ENCODE peak calls at places on chromosome 5, in eight cellular contexts. L is AG04449, T is foreskin fibroblast, J is prostate gland, W is RWPE1, P is pancreas, H is A549, O is B cell. N is an unnamed sample.
A peak's percentile ranks its signal among the peaks of the same experiment; 100 is the strongest.

GRCh38 chr5:52895070-52895469 is 94.1 kb upstream of the ITGA2 start:
- DNase-seq in L (no peak), W (no peak), P (no peak), O (no peak), J (no peak), T (no peak), H (no peak), N (no peak)

GRCh38 chr5:177447066-177447610 is 524 bp downstream of the PRR7 start:
- DNase-seq in W (peak; percentile 64), H (peak; percentile 77), J (no peak), O (peak; percentile 86), P (peak; percentile 60), L (no peak), T (no peak), N (peak; percentile 70)

GRCh38 chr5:43702815-43703214 is 99.8 kb downstream of the NNT start:
- DNase-seq in O (no peak), J (no peak), H (no peak), L (no peak), T (peak; percentile 39), W (no peak), P (no peak), N (no peak)

GRCh38 chr5:16866795-16867584 is 69.1 kb downstream of the MYO10 start:
- DNase-seq in W (no peak), T (no peak), O (no peak), P (peak; percentile 58), L (no peak), J (no peak), H (no peak), N (no peak)

GRCh38 chr5:54176066-54176835 is 134.1 kb downstream of the ARL15 start:
- DNase-seq in H (no peak), T (no peak), J (no peak), P (no peak), O (no peak), W (no peak), L (no peak), N (no peak)

GRCh38 chr5:69331528-69332445 is 814 bp downstream of the CCDC125 start:
- DNase-seq in W (no peak), T (no peak), H (no peak), L (no peak), J (peak; percentile 58), O (peak; percentile 20), P (no peak), N (no peak)

GRCh38 chr5:126351138-126351537 is 72.1 kb upstream of the GRAMD2B start:
- DNase-seq in J (no peak), H (no peak), P (no peak), L (no peak), O (no peak), T (peak; percentile 68), W (no peak), N (no peak)

GRCh38 chr5:68217476-68217984 is 2.0 kb downstream of the PIK3R1 start:
- DNase-seq in H (no peak), L (no peak), W (no peak), O (no peak), J (no peak), T (no peak), P (no peak), N (no peak)

GRCh38 chr5:16726538-16726946 is 109.7 kb upstream of the RETREG1 start:
- DNase-seq in P (no peak), O (no peak), T (no peak), H (no peak), W (no peak), J (no peak), L (no peak), N (peak; percentile 15)

GRCh38 chr5:74394924-74395880 is 245.3 kb downstream of the ENC1 start:
- DNase-seq in H (no peak), J (no peak), O (no peak), T (no peak), L (no peak), P (peak; percentile 47), W (peak; percentile 87), N (no peak)

GRCh38 chr5:167307042-167307441 is 984.4 kb upstream of the WWC1 start:
- DNase-seq in O (no peak), L (no peak), P (no peak), W (no peak), J (no peak), T (no peak), H (no peak), N (no peak)

GRCh38 chr5:149200355-149200754 is 59.1 kb downstream of the ABLIM3 start:
- DNase-seq in L (no peak), W (no peak), P (no peak), H (no peak), T (no peak), O (no peak), J (no peak), N (no peak)

GRCh38 chr5:8756498-8757084 is 789.3 kb downstream of the SEMA5A start:
- DNase-seq in L (no peak), P (no peak), H (peak; percentile 9), J (peak; percentile 19), W (peak; percentile 29), O (no peak), T (peak; percentile 41), N (peak; percentile 16)

GRCh38 chr5:1698589-1699316 is 100.9 kb downstream of the MRPL36 start:
- DNase-seq in L (no peak), P (no peak), W (no peak), O (no peak), J (no peak), H (no peak), T (no peak), N (no peak)

GRCh38 chr5:17402291-17403121 is 95.5 kb upstream of the TAF11L2 start:
- DNase-seq in O (no peak), T (no peak), J (no peak), W (no peak), P (no peak), L (no peak), H (no peak), N (no peak)

GRCh38 chr5:42579320-42579719 is 156.1 kb downstream of the GHR start:
- DNase-seq in H (no peak), W (peak; percentile 17), O (no peak), L (no peak), J (no peak), P (no peak), T (peak; percentile 61), N (no peak)

GRCh38 chr5:75734913-75735789 is 17.9 kb upstream of the POC5 start:
- DNase-seq in J (peak; percentile 28), T (peak; percentile 9), P (peak; percentile 30), O (peak; percentile 17), W (peak; percentile 25), L (no peak), H (peak; percentile 57), N (peak; percentile 20)

GRCh38 chr5:67577424-67577823 is 380.8 kb upstream of the CD180 start:
- DNase-seq in P (no peak), O (no peak), L (no peak), T (peak; percentile 54), W (peak; percentile 82), J (no peak), H (no peak), N (no peak)

GRCh38 chr5:91443028-91443427 is 59.9 kb upstream of the ARRDC3 start:
- DNase-seq in T (peak; percentile 78), H (no peak), W (no peak), L (peak; percentile 33), J (no peak), O (no peak), P (no peak), N (no peak)

GRCh38 chr5:6424110-6424659 is 24.5 kb upstream of the UBE2QL1 start:
- DNase-seq in J (no peak), P (no peak), O (no peak), H (no peak), T (no peak), L (no peak), W (no peak), N (no peak)

GRCh38 chr5:127492854-127493738 is 24.3 kb upstream of the PRRC1 start:
- DNase-seq in P (no peak), H (peak; percentile 52), L (no peak), T (peak; percentile 6), W (peak; percentile 55), O (peak; percentile 18), J (no peak), N (no peak)

GRCh38 chr5:71828641-71829040 is 109.6 kb downstream of the CARTPT start:
- DNase-seq in H (no peak), L (peak; percentile 31), T (peak; percentile 6), P (no peak), O (no peak), W (peak; percentile 45), J (no peak), N (no peak)

GRCh38 chr5:141402553-141403328 is at the start of gene PCDHGA9:
- DNase-seq in O (no peak), W (peak; percentile 47), T (peak; percentile 42), H (no peak), P (no peak), J (no peak), L (no peak), N (no peak)
- TF ChIP-seq CTCF in O (peak; percentile 42), W (peak; percentile 23), T (peak; percentile 29), H (no peak), P (no peak), J (peak; percentile 37), L (no peak), N (peak; percentile 36)

DNA sequence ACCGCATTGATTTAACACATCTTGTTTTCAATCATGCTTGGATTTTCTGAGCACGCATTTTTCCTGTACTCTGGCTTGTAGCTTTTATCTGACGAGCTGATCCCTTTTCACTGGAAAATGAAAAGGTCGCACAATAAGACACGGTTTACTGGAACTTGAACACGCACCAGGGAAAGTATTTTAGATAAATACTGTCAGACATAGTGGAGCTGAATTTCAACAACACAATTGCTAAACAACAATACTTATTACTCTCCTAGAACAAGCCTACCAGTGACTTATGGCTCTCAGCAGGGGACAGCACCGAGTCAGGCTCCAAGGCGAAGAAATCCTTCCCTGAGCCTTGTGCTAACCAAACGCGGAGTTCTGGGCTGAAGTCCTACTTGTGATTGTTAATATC is 359.8 kb downstream of the EBF1 start:
- DNase-seq in O (no peak), H (no peak), T (no peak), P (no peak), L (no peak), J (no peak), W (no peak), N (no peak)
- TF ChIP-seq CTCF in O (no peak), H (no peak), T (no peak), P (no peak), L (no peak), J (peak; percentile 34), W (no peak), N (no peak)

GRCh38 chr5:144390133-144390532 is 219.5 kb downstream of the KCTD16 start:
- DNase-seq in H (peak; percentile 9), L (no peak), W (peak; percentile 41), J (no peak), O (no peak), T (no peak), P (no peak), N (no peak)
- TF ChIP-seq CTCF in H (no peak), L (peak; percentile 23), W (no peak), J (peak; percentile 40), O (no peak), T (peak; percentile 28), P (peak; percentile 17), N (no peak)

DNA sequence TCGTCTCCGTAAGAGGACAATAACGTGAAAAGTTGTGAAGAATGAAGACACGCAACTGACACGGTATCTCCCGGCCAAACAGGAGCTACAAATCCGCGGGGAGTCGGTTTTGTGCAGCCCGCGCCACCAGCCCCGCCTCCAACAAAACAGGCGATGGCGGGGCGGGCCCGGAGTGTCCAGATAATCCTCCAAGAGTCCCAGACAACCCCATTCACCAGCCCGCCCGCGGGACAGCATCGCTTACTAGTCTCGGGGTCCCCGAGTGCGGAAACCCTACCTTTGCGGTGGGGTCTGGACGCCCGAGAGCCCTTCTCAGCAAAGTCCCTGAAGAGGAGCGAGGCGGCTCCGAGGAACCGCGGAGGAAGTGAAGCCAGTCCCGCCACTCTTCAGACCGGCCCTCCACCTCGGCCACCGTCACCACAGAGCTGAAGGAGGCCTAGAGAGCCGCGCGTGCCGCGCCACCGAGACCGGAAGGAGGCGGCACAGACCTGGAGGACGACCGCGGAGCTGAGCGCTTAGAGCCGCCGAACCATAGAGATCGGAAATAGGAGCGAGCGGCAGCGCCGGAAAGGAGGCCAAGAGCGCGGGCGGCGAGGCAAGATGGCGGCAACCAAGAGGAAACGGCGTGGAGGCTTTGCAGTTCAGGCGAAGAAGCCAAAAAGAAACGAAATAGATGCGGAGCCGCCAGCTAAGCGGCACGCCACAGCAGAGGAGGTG is at the start of the genes BRIX1 and RAD1:
- DNase-seq in H (peak; percentile 98), L (peak; percentile 77), P (peak; percentile 97), J (peak; percentile 96), O (peak; percentile 87), W (peak; percentile 88), T (peak; percentile 98), N (peak; percentile 89)
- TF ChIP-seq CTCF in H (no peak), L (peak; percentile 15), P (no peak), J (peak; percentile 50), O (no peak), W (no peak), T (no peak), N (no peak)